ENCODE peak calls at places on chromosomes 2 and 18, in five cellular contexts. O is HepG2, E is GM12878, N is K562, Z is H1. I is an unnamed sample.

GRCh38 chr2:196959750-196960392 is 33.4 kb upstream of the PGAP1 start:
- DNase-seq in N (no peak), O (peak), E (no peak), Z (no peak), I (no peak)

GRCh38 chr18:55251186-55251995 is 292.1 kb upstream of the CCDC68 start:
- DNase-seq in N (no peak), Z (no peak), O (no peak), E (no peak), I (no peak)

GRCh38 chr2:67650292-67651133 is 253.4 kb downstream of the ETAA1 start:
- DNase-seq in N (peak), Z (peak), O (peak), E (no peak), I (peak)

GRCh38 chr2:190571666-190572065 is 37.1 kb upstream of the NEMP2 start:
- DNase-seq in N (no peak), Z (no peak), E (no peak), O (no peak), I (no peak)

GRCh38 chr2:72028996-72029395 is 118.7 kb downstream of the CYP26B1 start:
- DNase-seq in O (no peak), E (no peak), Z (no peak), N (no peak), I (no peak)

GRCh38 chr18:76672627-76673026 is 149.7 kb upstream of the ZNF236 start:
- DNase-seq in Z (no peak), E (no peak), O (no peak), N (no peak), I (no peak)

GRCh38 chr2:197125000-197125399 is 185.6 kb downstream of the ANKRD44 start:
- DNase-seq in O (no peak), N (no peak), Z (no peak), E (no peak), I (no peak)

GRCh38 chr2:29699045-29699444 is 222.3 kb downstream of the ALK start:
- DNase-seq in N (no peak), E (no peak), O (no peak), Z (no peak), I (no peak)

GRCh38 chr2:33411765-33412164 is 64.7 kb upstream of the RASGRP3 start:
- DNase-seq in N (no peak), E (no peak), O (peak), Z (no peak), I (peak)

GRCh38 chr18:13568443-13569392 is 157.6 kb downstream of the FAM210A start:
- DNase-seq in E (peak), O (peak), N (no peak), Z (no peak), I (no peak)

GRCh38 chr2:24489465-24489864 is 1.6 kb upstream of the NCOA1 start:
- DNase-seq in E (no peak), Z (no peak), N (no peak), O (no peak), I (no peak)

GRCh38 chr2:170092475-170092874 is 85.5 kb upstream of the MYO3B start:
- DNase-seq in E (no peak), O (no peak), N (no peak), Z (no peak), I (no peak)

GRCh38 chr18:32135595-32135994 is 43.9 kb downstream of the RNF138 start:
- DNase-seq in N (no peak), Z (no peak), O (no peak), E (no peak), I (no peak)

GRCh38 chr2:119407430-119408220 is 24.0 kb upstream of the TMEM37 start:
- DNase-seq in E (peak), O (peak), Z (no peak), N (peak), I (peak)

DNA sequence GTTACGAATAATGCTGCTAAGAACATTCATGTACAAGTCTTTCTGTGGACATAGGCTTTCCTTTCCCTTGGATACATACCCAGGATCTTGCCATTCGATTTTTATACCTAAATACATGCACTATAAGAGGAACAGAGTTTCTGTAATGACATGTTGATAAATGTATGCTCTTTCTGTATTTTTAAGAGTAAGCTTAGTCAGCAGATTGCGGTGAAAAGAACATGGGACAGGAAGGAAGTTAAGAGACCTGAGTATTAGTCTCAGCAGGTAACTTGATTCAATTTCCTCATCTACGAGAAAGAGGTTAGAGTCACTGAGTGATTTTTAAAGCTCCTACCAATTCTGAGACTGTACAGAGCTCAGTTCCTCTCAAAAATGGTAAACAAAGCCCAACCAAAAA is 2.6 kb upstream of the TLK1 start:
- DNase-seq in Z (no peak), N (no peak), O (no peak), E (no peak), I (no peak)
- TF ChIP-seq MAX in Z (no peak), N (no peak), O (no peak), E (no peak), I (no peak)

GRCh38 chr18:2846241-2846637 is 567 bp upstream of the EMILIN2 start:
- DNase-seq in N (no peak), O (no peak), E (no peak), Z (no peak), I (no peak)
- TF ChIP-seq HDAC2 in N (no peak), O (no peak), E (no peak), Z (no peak), I (no peak)

DNA sequence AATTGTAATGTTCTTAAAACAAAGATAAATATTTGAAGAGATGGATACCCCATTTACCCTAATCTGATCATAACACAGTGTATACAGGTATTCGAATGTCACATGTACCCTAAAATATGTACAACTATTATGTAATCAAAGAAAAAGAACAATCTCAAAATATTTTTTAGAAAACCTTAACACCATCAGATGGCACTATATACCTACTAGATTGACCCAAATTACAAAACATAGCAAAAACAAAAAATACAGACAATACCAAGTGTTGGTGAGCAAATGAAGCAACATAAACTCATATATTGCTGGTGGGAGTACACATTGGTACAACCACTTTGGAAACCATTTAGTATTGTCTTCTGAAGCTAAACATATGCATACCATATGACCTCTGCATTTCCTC is 55.6 kb downstream of the GDF7 start:
- DNase-seq in N (no peak), E (no peak), O (no peak), Z (no peak), I (no peak)
- TF ChIP-seq MAX in N (no peak), E (no peak), O (no peak), Z (no peak), I (no peak)

DNA sequence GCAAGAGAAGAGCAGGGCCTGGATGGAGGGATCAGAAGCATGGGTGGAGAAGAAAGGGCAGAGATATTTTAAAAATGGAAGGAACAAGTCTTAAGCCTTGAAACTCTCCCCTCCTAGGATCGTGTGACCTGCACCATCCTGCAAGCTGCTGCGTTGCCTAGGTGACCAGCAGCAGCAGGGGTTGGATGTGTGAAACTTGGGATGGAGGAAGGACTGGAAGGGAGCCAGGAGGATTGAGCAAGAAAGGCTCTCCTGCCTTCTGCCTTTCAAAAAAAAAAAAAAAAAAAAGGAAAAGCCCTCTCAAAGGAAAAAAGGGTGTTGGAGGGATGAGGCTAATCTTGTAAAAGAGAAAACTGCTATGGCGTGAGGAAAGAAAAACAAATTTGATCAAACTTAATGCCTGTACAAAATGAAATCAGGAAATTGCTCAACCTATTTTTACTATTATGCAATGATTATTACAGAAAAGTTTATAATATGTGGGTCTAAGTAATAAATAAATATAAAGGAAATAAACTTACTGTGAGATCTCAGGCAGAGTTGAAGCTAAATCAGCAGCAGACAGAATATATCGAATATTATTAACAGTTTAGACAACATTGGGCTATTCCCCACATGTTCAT is 493.7 kb upstream of the NRP2 start:
- DNase-seq in N (no peak), Z (no peak), O (no peak), E (no peak), I (peak)
- TF ChIP-seq HDAC2 in N (no peak), Z (no peak), O (no peak), E (no peak), I (no peak)